ENCODE peak calls at places on chromosomes 2 and 18, in four cellular contexts. One of them, this sample, is unnamed.

GRCh38 chr18:31065036-31065773 is 22.7 kb upstream of the DSC3 start:
- DNase-seq in IMR-90: no peak
- DNase-seq in neuronal stem cell: no peak
- DNase-seq in H1: no peak
- DNase-seq in this sample: peak; percentile 78

GRCh38 chr2:177118636-177119035 is 94.0 kb upstream of the HNRNPA3 start:
- DNase-seq in neuronal stem cell: no peak
- DNase-seq in IMR-90: no peak
- DNase-seq in H1: peak; percentile 19
- DNase-seq in this sample: peak; percentile 69

GRCh38 chr2:65357095-65357958 is 75.1 kb downstream of the SPRED2 start:
- DNase-seq in H1: no peak
- DNase-seq in IMR-90: no peak
- DNase-seq in neuronal stem cell: no peak
- DNase-seq in this sample: peak; percentile 78

GRCh38 chr2:134465228-134465627 is 211.4 kb downstream of the MGAT5 start:
- DNase-seq in H1: no peak
- DNase-seq in neuronal stem cell: no peak
- DNase-seq in IMR-90: no peak
- DNase-seq in this sample: no peak

GRCh38 chr2:42788478-42788793 is 3.9 kb downstream of the HAAO start:
- DNase-seq in H1: no peak
- DNase-seq in neuronal stem cell: no peak
- DNase-seq in IMR-90: no peak
- DNase-seq in this sample: no peak

GRCh38 chr2:10668402-10669012 is 21.3 kb downstream of the NOL10 start:
- DNase-seq in IMR-90: peak; percentile 69
- DNase-seq in H1: no peak
- DNase-seq in neuronal stem cell: peak; percentile 64
- DNase-seq in this sample: peak; percentile 64

GRCh38 chr2:55163258-55163657 is 68.8 kb downstream of the CLHC1 start:
- DNase-seq in H1: no peak
- DNase-seq in IMR-90: peak; percentile 71
- DNase-seq in neuronal stem cell: no peak
- DNase-seq in this sample: no peak

GRCh38 chr18:44423826-44424225 is 256.9 kb upstream of the SETBP1 start:
- DNase-seq in neuronal stem cell: no peak
- DNase-seq in H1: no peak
- DNase-seq in IMR-90: no peak
- DNase-seq in this sample: no peak

GRCh38 chr18:49277395-49278036 is 182.9 kb downstream of the DYM start:
- DNase-seq in H1: no peak
- DNase-seq in neuronal stem cell: no peak
- DNase-seq in IMR-90: peak; percentile 86
- DNase-seq in this sample: no peak

GRCh38 chr18:11089931-11090715 is 59.2 kb downstream of the PIEZO2 start:
- DNase-seq in neuronal stem cell: no peak
- DNase-seq in IMR-90: no peak
- DNase-seq in H1: no peak
- DNase-seq in this sample: no peak

GRCh38 chr2:71767663-71768062 is 314.3 kb downstream of the DYSF start:
- DNase-seq in IMR-90: no peak
- DNase-seq in H1: no peak
- DNase-seq in neuronal stem cell: no peak
- DNase-seq in this sample: no peak

GRCh38 chr2:72220170-72220569 is 72.5 kb upstream of the CYP26B1 start:
- DNase-seq in neuronal stem cell: peak; percentile 5
- DNase-seq in IMR-90: no peak
- DNase-seq in H1: peak; percentile 80
- DNase-seq in this sample: peak; percentile 97

GRCh38 chr2:24491626-24492282 is 700 bp downstream of the NCOA1 start:
- DNase-seq in neuronal stem cell: peak; percentile 46
- DNase-seq in IMR-90: no peak
- DNase-seq in H1: no peak
- DNase-seq in this sample: peak; percentile 73

GRCh38 chr2:34254272-34254882 is 655.3 kb upstream of the FAM98A start:
- DNase-seq in IMR-90: no peak
- DNase-seq in neuronal stem cell: no peak
- DNase-seq in H1: no peak
- DNase-seq in this sample: no peak

GRCh38 chr2:45814528-45814927 is 163.1 kb downstream of the PRKCE start:
- DNase-seq in neuronal stem cell: no peak
- DNase-seq in IMR-90: no peak
- DNase-seq in H1: no peak
- DNase-seq in this sample: no peak

GRCh38 chr2:211103989-211104388 is 547.6 kb downstream of the CPS1 start:
- DNase-seq in neuronal stem cell: no peak
- DNase-seq in IMR-90: no peak
- DNase-seq in H1: no peak
- DNase-seq in this sample: no peak

GRCh38 chr2:172978053-172978383 is 97.6 kb upstream of the MAP3K20 start:
- DNase-seq in IMR-90: no peak
- DNase-seq in H1: no peak
- DNase-seq in neuronal stem cell: no peak
- DNase-seq in this sample: no peak

GRCh38 chr2:128444044-128444771 is 125.5 kb upstream of the HS6ST1 start:
- DNase-seq in neuronal stem cell: no peak
- DNase-seq in H1: no peak
- DNase-seq in IMR-90: no peak
- DNase-seq in this sample: no peak

GRCh38 chr2:172609488-172609887 is 53.6 kb downstream of the PDK1 start:
- DNase-seq in IMR-90: no peak
- DNase-seq in neuronal stem cell: no peak
- DNase-seq in H1: no peak
- DNase-seq in this sample: no peak

GRCh38 chr2:42858140-42859005 is 66.0 kb upstream of the HAAO start:
- DNase-seq in neuronal stem cell: no peak
- DNase-seq in IMR-90: no peak
- DNase-seq in H1: no peak
- DNase-seq in this sample: no peak

GRCh38 chr2:28976584-28976983 is 4.5 kb upstream of the TOGARAM2 start:
- DNase-seq in neuronal stem cell: no peak
- DNase-seq in H1: no peak
- DNase-seq in IMR-90: peak; percentile 84
- DNase-seq in this sample: peak; percentile 94

GRCh38 chr2:26735096-26735495 is 29.0 kb upstream of the SLC35F6 start:
- DNase-seq in H1: no peak
- DNase-seq in IMR-90: peak; percentile 96
- DNase-seq in neuronal stem cell: no peak
- DNase-seq in this sample: no peak

GRCh38 chr2:86622878-86623548 is 652 bp downstream of the RNF103 start:
- DNase-seq in IMR-90: no peak
- DNase-seq in neuronal stem cell: peak; percentile 33
- DNase-seq in H1: no peak
- DNase-seq in this sample: no peak

GRCh38 chr2:187525164-187525900 is 28.9 kb downstream of the TFPI start:
- DNase-seq in IMR-90: no peak
- DNase-seq in H1: no peak
- DNase-seq in neuronal stem cell: no peak
- DNase-seq in this sample: no peak

GRCh38 chr2:121955313-121956211 is 200.1 kb downstream of the TSN start:
- DNase-seq in H1: no peak
- DNase-seq in neuronal stem cell: no peak
- DNase-seq in IMR-90: no peak
- DNase-seq in this sample: no peak

GRCh38 chr18:8433323-8433722 is 175.9 kb upstream of the RAB12 start:
- DNase-seq in H1: no peak
- DNase-seq in IMR-90: no peak
- DNase-seq in neuronal stem cell: no peak
- DNase-seq in this sample: no peak

GRCh38 chr2:158015428-158016076 is 86.1 kb upstream of the UPP2 start:
- DNase-seq in IMR-90: no peak
- DNase-seq in neuronal stem cell: no peak
- DNase-seq in H1: no peak
- DNase-seq in this sample: peak; percentile 31

GRCh38 chr2:209772316-209772715 is 684 bp downstream of the UNC80 start:
- DNase-seq in IMR-90: no peak
- DNase-seq in neuronal stem cell: no peak
- DNase-seq in H1: no peak
- DNase-seq in this sample: peak; percentile 6

GRCh38 chr2:42802150-42802549 is 9.8 kb upstream of the HAAO start:
- DNase-seq in H1: no peak
- DNase-seq in neuronal stem cell: no peak
- DNase-seq in IMR-90: no peak
- DNase-seq in this sample: no peak

GRCh38 chr2:169001116-169001815 is 29.9 kb downstream of the ABCB11 start:
- DNase-seq in H1: no peak
- DNase-seq in IMR-90: no peak
- DNase-seq in neuronal stem cell: no peak
- DNase-seq in this sample: no peak

GRCh38 chr2:62577994-62578836 is 72.2 kb upstream of the TMEM17 start:
- DNase-seq in neuronal stem cell: no peak
- DNase-seq in IMR-90: peak; percentile 92
- DNase-seq in H1: no peak
- DNase-seq in this sample: no peak

GRCh38 chr2:239202836-239203235 is 198.0 kb downstream of the HDAC4 start:
- DNase-seq in H1: no peak
- DNase-seq in IMR-90: no peak
- DNase-seq in neuronal stem cell: no peak
- DNase-seq in this sample: no peak
- H3K79me1 ChIP-seq in H1: peaks cover 4% of the 10 kb centered on the region
- H3K79me1 ChIP-seq in IMR-90: peaks cover 20% of the 10 kb centered on the region
- H3K79me1 ChIP-seq in neuronal stem cell: no peaks in the 10 kb centered on the region
- H3K79me1 ChIP-seq in this sample: peaks cover 2% of the 10 kb centered on the region

GRCh38 chr2:137947032-137947713 is 17.1 kb upstream of the HNMT start:
- DNase-seq in neuronal stem cell: no peak
- DNase-seq in IMR-90: no peak
- DNase-seq in H1: no peak
- DNase-seq in this sample: no peak
- H3K79me1 ChIP-seq in neuronal stem cell: no peaks in the 10 kb centered on the region
- H3K79me1 ChIP-seq in IMR-90: no peaks in the 10 kb centered on the region
- H3K79me1 ChIP-seq in H1: no peaks in the 10 kb centered on the region
- H3K79me1 ChIP-seq in this sample: no peaks in the 10 kb centered on the region

GRCh38 chr2:239307221-239307569 is 93.6 kb downstream of the HDAC4 start:
- DNase-seq in H1: no peak
- DNase-seq in neuronal stem cell: no peak
- DNase-seq in IMR-90: no peak
- DNase-seq in this sample: no peak
- H3K79me1 ChIP-seq in H1: peaks cover 25% of the 10 kb centered on the region
- H3K79me1 ChIP-seq in neuronal stem cell: peaks cover 12% of the 10 kb centered on the region
- H3K79me1 ChIP-seq in IMR-90: peaks cover 43% of the 10 kb centered on the region
- H3K79me1 ChIP-seq in this sample: peaks cover 27% of the 10 kb centered on the region

DNA sequence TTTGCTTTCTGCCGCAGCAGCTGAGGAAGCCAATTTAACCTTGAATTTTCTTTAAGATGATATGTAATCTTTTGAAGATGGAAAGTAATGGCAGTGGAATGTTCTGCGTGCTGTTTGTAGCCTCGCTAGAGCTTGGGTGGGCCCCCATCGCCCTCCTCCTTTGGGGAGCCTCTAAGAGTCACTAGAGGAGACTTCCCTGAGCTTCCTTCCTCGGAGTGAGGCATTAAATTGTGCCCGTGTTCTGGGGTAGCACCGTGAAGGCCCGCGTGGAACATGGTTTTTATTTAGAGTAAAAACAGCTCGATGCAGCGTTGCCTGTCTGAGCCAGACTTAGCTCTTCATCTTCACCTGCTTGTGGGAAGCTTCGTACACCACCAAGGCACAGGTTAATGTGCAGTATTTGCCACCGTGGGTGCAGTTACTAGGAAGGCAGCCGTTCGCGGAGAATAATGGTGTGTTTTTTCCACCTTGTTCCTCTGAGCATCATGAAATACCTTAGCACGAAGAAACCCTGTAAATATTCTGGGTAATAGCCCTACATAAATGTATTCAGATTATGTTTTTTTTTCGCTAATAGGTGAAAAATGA is 38.5 kb downstream of the NCK2 start:
- DNase-seq in H1: no peak
- DNase-seq in IMR-90: no peak
- DNase-seq in neuronal stem cell: no peak
- DNase-seq in this sample: no peak
- H3K79me1 ChIP-seq in H1: peaks cover 23% of the 10 kb centered on the region
- H3K79me1 ChIP-seq in IMR-90: peaks cover 65% of the 10 kb centered on the region
- H3K79me1 ChIP-seq in neuronal stem cell: peaks cover 9% of the 10 kb centered on the region
- H3K79me1 ChIP-seq in this sample: peaks cover 37% of the 10 kb centered on the region

GRCh38 chr2:105781274-105781673 is 36.6 kb downstream of the NCK2 start:
- DNase-seq in H1: no peak
- DNase-seq in IMR-90: no peak
- DNase-seq in neuronal stem cell: no peak
- DNase-seq in this sample: no peak
- H3K79me1 ChIP-seq in H1: peaks cover 37% of the 10 kb centered on the region
- H3K79me1 ChIP-seq in IMR-90: peaks cover 54% of the 10 kb centered on the region
- H3K79me1 ChIP-seq in neuronal stem cell: peaks cover 10% of the 10 kb centered on the region
- H3K79me1 ChIP-seq in this sample: peaks cover 36% of the 10 kb centered on the region

DNA sequence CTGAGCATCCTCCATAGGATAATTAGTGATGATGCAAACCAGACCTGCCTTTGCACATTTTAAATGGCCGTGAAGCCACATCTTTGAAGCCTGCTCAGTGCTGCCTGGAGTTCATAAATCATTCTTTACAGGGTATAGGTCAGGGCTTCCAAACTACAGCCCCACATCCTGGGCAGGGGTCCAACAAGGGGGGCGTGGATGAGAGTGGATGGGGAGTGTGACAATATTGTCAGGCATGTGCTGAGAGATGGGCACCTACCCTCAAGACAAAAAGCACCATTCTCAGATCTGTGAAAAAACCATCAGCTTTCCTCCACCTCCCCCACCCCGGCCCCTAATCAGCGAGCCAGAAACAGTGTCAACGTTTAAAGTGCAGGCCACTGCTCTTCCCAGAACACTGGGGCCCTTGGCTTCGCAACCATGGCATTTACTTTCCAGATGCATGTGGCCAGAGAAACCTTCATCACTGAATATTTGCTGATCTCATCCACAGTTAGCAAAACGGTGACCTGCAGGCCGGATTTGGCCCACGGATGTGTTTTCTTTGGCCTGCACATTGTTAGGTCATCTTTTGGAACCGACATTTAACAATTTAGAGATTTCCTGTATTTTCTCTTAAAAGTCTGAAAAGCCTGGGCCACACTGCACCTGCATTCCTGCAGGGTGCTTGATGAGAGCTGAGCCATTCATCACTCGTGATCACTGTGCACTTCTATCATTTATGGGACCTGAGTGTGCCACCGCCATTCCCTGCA is 130.7 kb downstream of the ANKRD44 start:
- DNase-seq in neuronal stem cell: no peak
- DNase-seq in IMR-90: peak; percentile 92
- DNase-seq in H1: no peak
- DNase-seq in this sample: no peak
- H3K79me1 ChIP-seq in neuronal stem cell: no peaks in the 10 kb centered on the region
- H3K79me1 ChIP-seq in IMR-90: no peaks in the 10 kb centered on the region
- H3K79me1 ChIP-seq in H1: no peaks in the 10 kb centered on the region
- H3K79me1 ChIP-seq in this sample: no peaks in the 10 kb centered on the region

GRCh38 chr2:96882230-96882629 is 12.3 kb upstream of the SEMA4C start:
- DNase-seq in IMR-90: no peak
- DNase-seq in neuronal stem cell: no peak
- DNase-seq in H1: no peak
- DNase-seq in this sample: peak; percentile 49
- H3K79me1 ChIP-seq in IMR-90: no peaks in the 10 kb centered on the region
- H3K79me1 ChIP-seq in neuronal stem cell: no peaks in the 10 kb centered on the region
- H3K79me1 ChIP-seq in H1: no peaks in the 10 kb centered on the region
- H3K79me1 ChIP-seq in this sample: no peaks in the 10 kb centered on the region

DNA sequence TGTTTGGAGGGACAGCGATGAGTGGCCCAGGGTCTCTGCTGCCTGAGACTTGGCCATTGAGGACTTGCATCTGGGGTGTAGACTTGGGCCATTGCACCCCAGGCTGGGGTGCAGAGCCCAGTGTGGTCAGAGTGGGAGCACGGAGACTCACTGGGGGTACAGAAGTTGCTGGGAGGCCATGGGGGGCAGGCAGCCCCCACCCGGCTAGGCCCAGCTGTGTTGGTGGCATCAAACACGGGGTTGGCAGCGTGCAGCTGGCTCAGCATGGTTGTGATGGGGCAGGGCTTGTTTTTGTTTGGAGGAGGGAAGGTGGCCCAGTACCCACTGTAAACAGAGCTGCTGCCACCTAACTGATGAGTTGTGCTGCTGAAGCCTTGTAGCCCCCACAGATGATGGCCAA is 42.1 kb downstream of the GLI2 start:
- DNase-seq in IMR-90: no peak
- DNase-seq in neuronal stem cell: no peak
- DNase-seq in H1: no peak
- DNase-seq in this sample: no peak
- H3K79me1 ChIP-seq in IMR-90: peaks cover 34% of the 10 kb centered on the region
- H3K79me1 ChIP-seq in neuronal stem cell: peaks cover 34% of the 10 kb centered on the region
- H3K79me1 ChIP-seq in H1: peaks cover 35% of the 10 kb centered on the region
- H3K79me1 ChIP-seq in this sample: peaks cover 38% of the 10 kb centered on the region